ENCODE peak calls at places on chromosomes 11 and 22, in four cellular contexts. H, Q, C and I are unnamed samples.

GRCh38 chr11:110337570-110338193 is 41.3 kb upstream of the RDX start:
- DNase-seq in H (no peak), Q (no peak), C (no peak), I (no peak)

GRCh38 chr11:131511794-131512193 is 141.4 kb downstream of the NTM start:
- DNase-seq in H (no peak), Q (no peak), C (no peak), I (no peak)

GRCh38 chr11:72864692-72865655 is 50.8 kb downstream of the ATG16L2 start:
- DNase-seq in H (no peak), Q (peak; percentile 54), C (peak; percentile 59), I (peak; percentile 47)

GRCh38 chr22:26377170-26377825 is 51.8 kb upstream of the ASPHD2 start:
- DNase-seq in H (no peak), Q (peak; percentile 25), C (peak; percentile 9), I (no peak)

GRCh38 chr11:66559141-66559861 is 9.1 kb downstream of the CTSF start:
- DNase-seq in H (no peak), Q (peak; percentile 66), C (peak; percentile 51), I (peak; percentile 35)

GRCh38 chr22:23718371-23719165 is 27.8 kb downstream of the RGL4 start:
- DNase-seq in H (peak; percentile 76), Q (no peak), C (no peak), I (no peak)

GRCh38 chr22:17159504-17159951 is 451 bp upstream of the HDHD5 start:
- DNase-seq in H (no peak), Q (peak; percentile 53), C (peak; percentile 50), I (peak; percentile 47)

GRCh38 chr11:64789331-64790204 is 11.2 kb upstream of the SF1 start:
- DNase-seq in H (peak; percentile 82), Q (no peak), C (no peak), I (no peak)

GRCh38 chr11:77346906-77347603 is 45.6 kb upstream of the GDPD4 start:
- DNase-seq in H (no peak), Q (peak; percentile 42), C (peak; percentile 71), I (peak; percentile 85)

GRCh38 chr11:2572491-2573239 is 127.1 kb downstream of the KCNQ1OT1 start:
- DNase-seq in H (peak; percentile 85), Q (no peak), C (no peak), I (no peak)

GRCh38 chr11:123178166-123178565 is 16.9 kb downstream of the CLMP start:
- DNase-seq in H (no peak), Q (no peak), C (no peak), I (no peak)